ENCODE peak calls at places on chromosome 13, in eight cellular contexts. One of them, this sample, is unnamed.
A peak's percentile ranks its signal among the peaks of the same experiment; 100 is the strongest.

GRCh38 chr13:79548886-79549285 is 67.9 kb downstream of the NDFIP2 start:
- DNase-seq in upper lobe of left lung: no peak
- DNase-seq in IMR-90: peak; percentile 11
- DNase-seq in uterus: no peak
- DNase-seq in endothelial cell of umbilical vein: peak; percentile 50
- DNase-seq in breast epithelium: no peak
- DNase-seq in ovary: no peak
- DNase-seq in heart left ventricle: no peak
- DNase-seq in this sample: no peak

GRCh38 chr13:80361883-80362327 is 21.0 kb upstream of the SPRY2 start:
- DNase-seq in IMR-90: no peak
- DNase-seq in uterus: no peak
- DNase-seq in upper lobe of left lung: no peak
- DNase-seq in breast epithelium: no peak
- DNase-seq in endothelial cell of umbilical vein: peak; percentile 22
- DNase-seq in ovary: no peak
- DNase-seq in heart left ventricle: no peak
- DNase-seq in this sample: no peak

GRCh38 chr13:100330662-100331061 is 241.8 kb downstream of the PCCA start:
- DNase-seq in uterus: no peak
- DNase-seq in upper lobe of left lung: no peak
- DNase-seq in IMR-90: peak; percentile 76
- DNase-seq in breast epithelium: no peak
- DNase-seq in heart left ventricle: no peak
- DNase-seq in ovary: no peak
- DNase-seq in endothelial cell of umbilical vein: no peak
- DNase-seq in this sample: no peak

GRCh38 chr13:75299913-75300862 is 181.8 kb downstream of the TBC1D4 start:
- DNase-seq in heart left ventricle: no peak
- DNase-seq in IMR-90: peak; percentile 46
- DNase-seq in uterus: no peak
- DNase-seq in endothelial cell of umbilical vein: no peak
- DNase-seq in ovary: no peak
- DNase-seq in upper lobe of left lung: no peak
- DNase-seq in breast epithelium: no peak
- DNase-seq in this sample: no peak

GRCh38 chr13:113846639-113847318 is 17.1 kb downstream of the GAS6 start:
- DNase-seq in ovary: peak; percentile 8
- DNase-seq in upper lobe of left lung: peak; percentile 18
- DNase-seq in uterus: no peak
- DNase-seq in breast epithelium: peak; percentile 27
- DNase-seq in IMR-90: no peak
- DNase-seq in endothelial cell of umbilical vein: no peak
- DNase-seq in heart left ventricle: peak; percentile 61
- DNase-seq in this sample: peak; percentile 80

GRCh38 chr13:83975668-83976165 is 93.4 kb upstream of the SLITRK1 start:
- DNase-seq in breast epithelium: no peak
- DNase-seq in upper lobe of left lung: no peak
- DNase-seq in endothelial cell of umbilical vein: no peak
- DNase-seq in uterus: no peak
- DNase-seq in heart left ventricle: no peak
- DNase-seq in IMR-90: no peak
- DNase-seq in ovary: no peak
- DNase-seq in this sample: no peak

GRCh38 chr13:100721885-100722512 is 47.4 kb upstream of the TMTC4 start:
- DNase-seq in endothelial cell of umbilical vein: peak; percentile 55
- DNase-seq in upper lobe of left lung: peak; percentile 30
- DNase-seq in ovary: no peak
- DNase-seq in uterus: no peak
- DNase-seq in IMR-90: peak; percentile 50
- DNase-seq in breast epithelium: no peak
- DNase-seq in heart left ventricle: no peak
- DNase-seq in this sample: no peak

GRCh38 chr13:98301721-98302120 is 124.7 kb upstream of the RNF113B start:
- DNase-seq in upper lobe of left lung: no peak
- DNase-seq in ovary: no peak
- DNase-seq in heart left ventricle: no peak
- DNase-seq in breast epithelium: no peak
- DNase-seq in IMR-90: peak; percentile 89
- DNase-seq in endothelial cell of umbilical vein: no peak
- DNase-seq in uterus: no peak
- DNase-seq in this sample: no peak

GRCh38 chr13:50993371-50993770 is 83.8 kb downstream of the RNASEH2B start:
- DNase-seq in IMR-90: no peak
- DNase-seq in breast epithelium: no peak
- DNase-seq in uterus: no peak
- DNase-seq in endothelial cell of umbilical vein: no peak
- DNase-seq in upper lobe of left lung: no peak
- DNase-seq in ovary: no peak
- DNase-seq in heart left ventricle: no peak
- DNase-seq in this sample: no peak

GRCh38 chr13:63910406-63910957 is 2494.8 kb upstream of the PCDH20 start:
- DNase-seq in ovary: no peak
- DNase-seq in breast epithelium: no peak
- DNase-seq in endothelial cell of umbilical vein: peak; percentile 3
- DNase-seq in heart left ventricle: no peak
- DNase-seq in uterus: no peak
- DNase-seq in upper lobe of left lung: no peak
- DNase-seq in IMR-90: peak; percentile 7
- DNase-seq in this sample: no peak

GRCh38 chr13:77919351-77920294 is 992 bp upstream of the EDNRB start:
- DNase-seq in upper lobe of left lung: peak; percentile 58
- DNase-seq in uterus: peak; percentile 40
- DNase-seq in endothelial cell of umbilical vein: peak; percentile 51
- DNase-seq in ovary: no peak
- DNase-seq in breast epithelium: peak; percentile 50
- DNase-seq in heart left ventricle: peak; percentile 77
- DNase-seq in IMR-90: peak; percentile 15
- DNase-seq in this sample: peak; percentile 91

GRCh38 chr13:78806457-78806856 is 147.5 kb upstream of the OBI1 start:
- DNase-seq in IMR-90: no peak
- DNase-seq in upper lobe of left lung: no peak
- DNase-seq in breast epithelium: no peak
- DNase-seq in ovary: no peak
- DNase-seq in uterus: no peak
- DNase-seq in endothelial cell of umbilical vein: peak; percentile 11
- DNase-seq in heart left ventricle: no peak
- DNase-seq in this sample: no peak

GRCh38 chr13:44013666-44014291 is 134.1 kb downstream of the LACC1 start:
- DNase-seq in uterus: peak; percentile 21
- DNase-seq in endothelial cell of umbilical vein: peak; percentile 88
- DNase-seq in breast epithelium: no peak
- DNase-seq in heart left ventricle: no peak
- DNase-seq in IMR-90: peak; percentile 77
- DNase-seq in upper lobe of left lung: no peak
- DNase-seq in ovary: no peak
- DNase-seq in this sample: no peak

GRCh38 chr13:63629591-63629990 is 2213.9 kb upstream of the PCDH20 start:
- DNase-seq in breast epithelium: no peak
- DNase-seq in endothelial cell of umbilical vein: no peak
- DNase-seq in IMR-90: no peak
- DNase-seq in upper lobe of left lung: no peak
- DNase-seq in ovary: no peak
- DNase-seq in heart left ventricle: no peak
- DNase-seq in uterus: no peak
- DNase-seq in this sample: no peak

GRCh38 chr13:98537306-98537705 is 39.6 kb downstream of the STK24 start:
- DNase-seq in breast epithelium: no peak
- DNase-seq in upper lobe of left lung: no peak
- DNase-seq in uterus: no peak
- DNase-seq in heart left ventricle: no peak
- DNase-seq in ovary: no peak
- DNase-seq in endothelial cell of umbilical vein: no peak
- DNase-seq in IMR-90: no peak
- DNase-seq in this sample: no peak

GRCh38 chr13:99124695-99125334 is 75.8 kb upstream of the UBAC2 start:
- DNase-seq in endothelial cell of umbilical vein: peak; percentile 86
- DNase-seq in IMR-90: peak; percentile 45
- DNase-seq in heart left ventricle: no peak
- DNase-seq in upper lobe of left lung: no peak
- DNase-seq in ovary: no peak
- DNase-seq in breast epithelium: no peak
- DNase-seq in uterus: no peak
- DNase-seq in this sample: no peak

GRCh38 chr13:78258304-78258703 is 339.7 kb upstream of the EDNRB start:
- DNase-seq in IMR-90: no peak
- DNase-seq in heart left ventricle: no peak
- DNase-seq in endothelial cell of umbilical vein: no peak
- DNase-seq in uterus: no peak
- DNase-seq in ovary: no peak
- DNase-seq in breast epithelium: no peak
- DNase-seq in upper lobe of left lung: no peak
- DNase-seq in this sample: no peak

GRCh38 chr13:100987993-100988392 is 313.4 kb upstream of the TMTC4 start:
- DNase-seq in heart left ventricle: no peak
- DNase-seq in ovary: no peak
- DNase-seq in endothelial cell of umbilical vein: peak; percentile 9
- DNase-seq in upper lobe of left lung: no peak
- DNase-seq in uterus: no peak
- DNase-seq in breast epithelium: no peak
- DNase-seq in IMR-90: peak; percentile 26
- DNase-seq in this sample: no peak

GRCh38 chr13:21894703-21895699 is 224.1 kb downstream of the FGF9 start:
- DNase-seq in uterus: no peak
- DNase-seq in breast epithelium: no peak
- DNase-seq in upper lobe of left lung: no peak
- DNase-seq in IMR-90: no peak
- DNase-seq in ovary: no peak
- DNase-seq in heart left ventricle: no peak
- DNase-seq in endothelial cell of umbilical vein: no peak
- DNase-seq in this sample: no peak

GRCh38 chr13:92967923-92968322 is 258.7 kb upstream of the GPC6 start:
- DNase-seq in uterus: no peak
- DNase-seq in IMR-90: peak; percentile 16
- DNase-seq in breast epithelium: no peak
- DNase-seq in heart left ventricle: no peak
- DNase-seq in ovary: no peak
- DNase-seq in upper lobe of left lung: no peak
- DNase-seq in endothelial cell of umbilical vein: no peak
- DNase-seq in this sample: no peak

GRCh38 chr13:35769812-35770211 is 293.3 kb upstream of the MAB21L1 start:
- DNase-seq in endothelial cell of umbilical vein: no peak
- DNase-seq in breast epithelium: no peak
- DNase-seq in heart left ventricle: no peak
- DNase-seq in ovary: no peak
- DNase-seq in upper lobe of left lung: no peak
- DNase-seq in uterus: no peak
- DNase-seq in IMR-90: no peak
- DNase-seq in this sample: no peak

GRCh38 chr13:76522083-76522755 is 364.0 kb downstream of the KCTD12 start:
- DNase-seq in uterus: no peak
- DNase-seq in IMR-90: peak; percentile 37
- DNase-seq in ovary: no peak
- DNase-seq in upper lobe of left lung: no peak
- DNase-seq in endothelial cell of umbilical vein: no peak
- DNase-seq in heart left ventricle: no peak
- DNase-seq in breast epithelium: no peak
- DNase-seq in this sample: no peak

GRCh38 chr13:103931396-103931795 is 865.2 kb upstream of the SLC10A2 start:
- DNase-seq in IMR-90: no peak
- DNase-seq in endothelial cell of umbilical vein: no peak
- DNase-seq in uterus: no peak
- DNase-seq in upper lobe of left lung: no peak
- DNase-seq in ovary: no peak
- DNase-seq in heart left ventricle: no peak
- DNase-seq in breast epithelium: no peak
- DNase-seq in this sample: no peak

GRCh38 chr13:91922969-91923592 is 524.7 kb downstream of the GPC5 start:
- DNase-seq in heart left ventricle: no peak
- DNase-seq in endothelial cell of umbilical vein: no peak
- DNase-seq in uterus: no peak
- DNase-seq in IMR-90: no peak
- DNase-seq in upper lobe of left lung: no peak
- DNase-seq in ovary: no peak
- DNase-seq in breast epithelium: no peak
- DNase-seq in this sample: no peak
- TF ChIP-seq CTCF in heart left ventricle: no peak
- TF ChIP-seq CTCF in endothelial cell of umbilical vein: peak; percentile 24
- TF ChIP-seq CTCF in uterus: no peak
- TF ChIP-seq CTCF in IMR-90: no peak
- TF ChIP-seq CTCF in upper lobe of left lung: no peak
- TF ChIP-seq CTCF in ovary: no peak
- TF ChIP-seq CTCF in breast epithelium: no peak
- TF ChIP-seq CTCF in this sample: no peak

GRCh38 chr13:52615134-52615801 is 27.0 kb upstream of the HNRNPA1L2 start:
- DNase-seq in breast epithelium: no peak
- DNase-seq in uterus: no peak
- DNase-seq in upper lobe of left lung: no peak
- DNase-seq in heart left ventricle: no peak
- DNase-seq in endothelial cell of umbilical vein: no peak
- DNase-seq in IMR-90: no peak
- DNase-seq in ovary: no peak
- DNase-seq in this sample: no peak
- TF ChIP-seq POLR2A in breast epithelium: no peak
- TF ChIP-seq POLR2A in uterus: no peak
- TF ChIP-seq POLR2A in upper lobe of left lung: no peak
- TF ChIP-seq POLR2A in heart left ventricle: no peak
- TF ChIP-seq POLR2A in endothelial cell of umbilical vein: no peak
- TF ChIP-seq POLR2A in IMR-90: no peak
- TF ChIP-seq POLR2A in ovary: no peak
- TF ChIP-seq POLR2A in this sample: no peak

DNA sequence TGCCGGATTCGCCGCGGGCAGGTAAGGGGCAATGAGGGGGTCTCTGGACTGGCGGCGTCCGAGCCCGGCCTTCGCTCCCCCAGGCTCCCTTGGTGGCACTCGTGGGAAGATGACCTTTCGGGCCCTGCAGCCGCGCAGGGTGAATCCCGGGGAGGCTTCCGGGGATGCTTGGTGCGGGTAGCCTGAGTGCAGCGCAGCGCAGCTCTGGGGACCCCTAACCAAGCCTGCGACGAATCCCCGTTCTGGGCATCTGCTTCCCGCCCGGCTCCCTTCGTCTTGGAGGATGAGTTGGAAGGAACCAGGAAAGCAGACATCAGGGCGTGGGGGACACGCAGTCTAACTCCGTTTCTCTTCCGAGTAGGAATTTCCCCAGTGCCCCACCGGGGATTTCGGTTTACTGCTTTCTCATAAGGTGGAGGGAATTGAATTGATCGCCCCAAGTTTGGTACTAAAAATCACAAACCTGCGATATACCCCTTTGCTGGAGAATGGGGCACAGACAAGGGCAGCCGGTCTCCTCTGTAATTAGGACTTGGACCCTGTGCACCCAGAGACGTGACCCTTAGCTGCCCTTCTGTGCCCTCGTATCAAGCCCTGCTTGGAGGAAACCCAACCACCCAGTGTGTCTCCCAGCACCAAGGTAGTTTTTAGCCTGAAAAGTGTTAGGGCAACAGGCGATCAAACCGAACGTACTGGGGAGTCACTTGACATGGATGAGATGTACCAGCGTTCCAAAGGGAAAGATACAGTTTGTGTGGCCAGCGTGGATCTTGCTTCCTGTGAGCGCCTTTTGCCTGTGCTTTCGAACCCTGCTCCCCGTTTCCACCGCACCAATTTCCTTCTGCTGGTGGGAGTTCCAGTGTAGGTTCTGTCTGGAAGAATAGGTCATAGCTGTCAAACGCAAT is 1.0 kb downstream of the GPC5 start:
- DNase-seq in IMR-90: no peak
- DNase-seq in ovary: no peak
- DNase-seq in uterus: no peak
- DNase-seq in breast epithelium: no peak
- DNase-seq in upper lobe of left lung: no peak
- DNase-seq in endothelial cell of umbilical vein: no peak
- DNase-seq in heart left ventricle: peak; percentile 59
- DNase-seq in this sample: no peak
- H3K4me3 ChIP-seq in IMR-90: peak overlapping the region; percentile 47
- H3K4me3 ChIP-seq in ovary: peak overlapping the region; percentile 17
- H3K4me3 ChIP-seq in uterus: peak overlapping the region; percentile 30
- H3K4me3 ChIP-seq in breast epithelium: peak overlapping the region; percentile 48
- H3K4me3 ChIP-seq in upper lobe of left lung: peak overlapping the region; percentile 56
- H3K4me3 ChIP-seq in endothelial cell of umbilical vein: no peak overlapping the region
- H3K4me3 ChIP-seq in heart left ventricle: peak overlapping the region; percentile 59
- H3K4me3 ChIP-seq in this sample: peak overlapping the region; percentile 24

GRCh38 chr13:112346173-112346898 is 29.8 kb upstream of the SPACA7 start:
- DNase-seq in upper lobe of left lung: no peak
- DNase-seq in ovary: no peak
- DNase-seq in breast epithelium: no peak
- DNase-seq in uterus: no peak
- DNase-seq in heart left ventricle: no peak
- DNase-seq in IMR-90: no peak
- DNase-seq in endothelial cell of umbilical vein: no peak
- DNase-seq in this sample: no peak
- TF ChIP-seq CTCF in upper lobe of left lung: no peak
- TF ChIP-seq CTCF in ovary: no peak
- TF ChIP-seq CTCF in breast epithelium: no peak
- TF ChIP-seq CTCF in uterus: no peak
- TF ChIP-seq CTCF in heart left ventricle: no peak
- TF ChIP-seq CTCF in IMR-90: no peak
- TF ChIP-seq CTCF in endothelial cell of umbilical vein: no peak
- TF ChIP-seq CTCF in this sample: no peak

This sample was measured in lower leg skin.